ENCODE peak calls at places on chromosomes 13 and 19, in eight cellular contexts. M is DMS79 treated with DMSO at 0.1 percent for 48 hours, S is left ventricle myocardium inferior, Q is GM04504, K is ovary, L is NAMALWA, G is Ammon's horn, V is tibial nerve. T is an unnamed sample.

GRCh38 chr13:114101325-114101821 is 31.1 kb downstream of the RASA3 start:
- DNase-seq in M (no peak), S (no peak), Q (no peak), K (peak; percentile 35), L (no peak), G (no peak), V (no peak), T (no peak)

GRCh38 chr19:51986309-51987291 is at the start of gene ZNF350:
- DNase-seq in M (peak; percentile 69), S (peak; percentile 90), Q (peak; percentile 87), K (peak; percentile 89), L (peak; percentile 94), G (peak; percentile 97), V (peak; percentile 97), T (peak; percentile 87)

GRCh38 chr13:29858667-29859066 is 8.2 kb upstream of the UBL3 start:
- DNase-seq in M (no peak), S (no peak), Q (no peak), K (no peak), L (no peak), G (no peak), V (no peak), T (no peak)

GRCh38 chr19:52679598-52679997 is 41.4 kb upstream of the ZNF83 start:
- DNase-seq in M (no peak), S (no peak), Q (no peak), K (no peak), L (no peak), G (no peak), V (no peak), T (no peak)

GRCh38 chr13:47472516-47472915 is 528.6 kb downstream of the SUCLA2 start:
- DNase-seq in M (no peak), S (no peak), Q (no peak), K (no peak), L (no peak), G (no peak), V (no peak), T (no peak)

GRCh38 chr19:5393088-5393487 is 52.5 kb upstream of the PTPRS start:
- DNase-seq in M (no peak), S (no peak), Q (no peak), K (no peak), L (no peak), G (no peak), V (no peak), T (no peak)

GRCh38 chr19:31406106-31406505 is 56.9 kb upstream of the TSHZ3 start:
- DNase-seq in M (no peak), S (no peak), Q (no peak), K (no peak), L (no peak), G (no peak), V (no peak), T (no peak)

GRCh38 chr19:51686171-51686570 is 7.0 kb upstream of the SPACA6 start:
- DNase-seq in M (no peak), S (no peak), Q (no peak), K (no peak), L (no peak), G (no peak), V (no peak), T (no peak)

GRCh38 chr19:10344780-10345179 is 5.4 kb upstream of the ICAM3 start:
- DNase-seq in M (no peak), S (no peak), Q (no peak), K (no peak), L (no peak), G (peak; percentile 18), V (no peak), T (no peak)